ENCODE peak calls at places on chromosomes 12 and 14, in seven cellular contexts. Q is Karpas-422; L is ovary; V is stimulated activated CD4-positive, alpha-beta T cell treated with anti-CD3 and anti-CD28 coated beads, TNF-alpha, amount 100 ng/mL, for 1 hour; A is AG09309; Y is foreskin melanocyte; O is HTR-8/SVneo. P is an unnamed sample.

GRCh38 chr14:102586420-102587119 is 5.9 kb upstream of the RCOR1 start:
- DNase-seq in Q (no peak), L (no peak), V (no peak), A (peak), Y (no peak), O (no peak), P (no peak)

GRCh38 chr12:120598674-120599463 is 17.7 kb upstream of the POP5 start:
- DNase-seq in Q (no peak), L (no peak), V (no peak), A (no peak), Y (peak), O (peak), P (peak)

GRCh38 chr14:104342435-104343293 is 204.3 kb downstream of the KIF26A start:
- DNase-seq in Q (no peak), L (peak), V (no peak), A (no peak), Y (no peak), O (no peak), P (no peak)

GRCh38 chr14:54642950-54643695 is 76.2 kb downstream of the SAMD4A start:
- DNase-seq in Q (peak), L (no peak), V (no peak), A (no peak), Y (no peak), O (no peak), P (peak)

GRCh38 chr14:102015045-102015685 is 50.8 kb downstream of the DYNC1H1 start:
- DNase-seq in Q (no peak), L (no peak), V (no peak), A (no peak), Y (no peak), O (no peak), P (peak)

GRCh38 chr12:12696562-12697383 is 790 bp upstream of the GPR19 start:
- DNase-seq in Q (peak), L (peak), V (peak), A (peak), Y (peak), O (peak), P (peak)

GRCh38 chr12:38956337-38956736 is 50.9 kb upstream of the CPNE8 start:
- DNase-seq in Q (no peak), L (no peak), V (no peak), A (no peak), Y (no peak), O (no peak), P (peak)

GRCh38 chr12:2052861-2053674 is at the start of gene CACNA1C:
- DNase-seq in Q (no peak), L (peak), V (peak), A (no peak), Y (no peak), O (peak), P (peak)

GRCh38 chr12:110156766-110157165 is 32.6 kb downstream of the IFT81 start:
- DNase-seq in Q (no peak), L (no peak), V (no peak), A (no peak), Y (no peak), O (no peak), P (no peak)

GRCh38 chr12:74120644-74121043 is 417.0 kb upstream of the ATXN7L3B start:
- DNase-seq in Q (no peak), L (no peak), V (no peak), A (no peak), Y (no peak), O (no peak), P (no peak)

GRCh38 chr12:19397534-19397933 is 41.8 kb upstream of the AEBP2 start:
- DNase-seq in Q (no peak), L (no peak), V (no peak), A (no peak), Y (no peak), O (peak), P (peak)

GRCh38 chr12:16583991-16584745 is 21.8 kb downstream of the LMO3 start:
- DNase-seq in Q (no peak), L (no peak), V (no peak), A (no peak), Y (no peak), O (no peak), P (peak)

GRCh38 chr14:59126714-59127436 is 61.6 kb upstream of the DAAM1 start:
- DNase-seq in Q (peak), L (peak), V (peak), A (no peak), Y (no peak), O (peak), P (peak)

GRCh38 chr14:75123991-75124390 is 2.9 kb downstream of the NEK9 start:
- DNase-seq in Q (no peak), L (no peak), V (no peak), A (peak), Y (peak), O (peak), P (peak)

GRCh38 chr12:10175849-10176641 is 2.8 kb upstream of the TMEM52B start:
- DNase-seq in Q (no peak), L (no peak), V (no peak), A (no peak), Y (no peak), O (no peak), P (no peak)

GRCh38 chr12:6827982-6828670 is at the start of gene P3H3:
- DNase-seq in Q (no peak), L (peak), V (no peak), A (no peak), Y (peak), O (peak), P (peak)

GRCh38 chr12:4289334-4289878 is 15.8 kb downstream of the CCND2 start:
- DNase-seq in Q (no peak), L (no peak), V (no peak), A (no peak), Y (no peak), O (no peak), P (no peak)

GRCh38 chr14:69685217-69685616 is 73.8 kb downstream of the SUSD6 start:
- DNase-seq in Q (no peak), L (no peak), V (no peak), A (no peak), Y (no peak), O (no peak), P (peak)

GRCh38 chr12:22477894-22478287 is 66.5 kb downstream of the C2CD5 start:
- DNase-seq in Q (no peak), L (no peak), V (no peak), A (no peak), Y (peak), O (no peak), P (peak)

GRCh38 chr14:102940729-102941362 is 18.4 kb downstream of the AMN start:
- DNase-seq in Q (peak), L (no peak), V (no peak), A (no peak), Y (no peak), O (no peak), P (no peak)